ENCODE peak calls at places on chromosomes 4 and X, in seven cellular contexts. One of them, this sample, is unnamed.

GRCh38 chr4:70473691-70474090 is 1.7 kb downstream of the MUC7 start:
- DNase-seq in stomach: no peak
- DNase-seq in mesenchymal stem cell: no peak
- DNase-seq in left lung: no peak
- DNase-seq in OCI-LY7: no peak
- DNase-seq in naive thymus-derived CD4-positive, alpha-beta T cell: no peak
- DNase-seq in HepG2: no peak
- DNase-seq in this sample: no peak

GRCh38 chr4:61202100-61202637 is 2.0 kb downstream of the ADGRL3 start:
- DNase-seq in stomach: no peak
- DNase-seq in mesenchymal stem cell: no peak
- DNase-seq in left lung: peak; percentile 83
- DNase-seq in OCI-LY7: no peak
- DNase-seq in naive thymus-derived CD4-positive, alpha-beta T cell: no peak
- DNase-seq in HepG2: no peak
- DNase-seq in this sample: no peak

GRCh38 chr4:113539408-113539807 is 222.1 kb downstream of the CAMK2D start:
- DNase-seq in stomach: no peak
- DNase-seq in mesenchymal stem cell: peak; percentile 44
- DNase-seq in left lung: no peak
- DNase-seq in OCI-LY7: no peak
- DNase-seq in naive thymus-derived CD4-positive, alpha-beta T cell: no peak
- DNase-seq in HepG2: no peak
- DNase-seq in this sample: no peak

GRCh38 chr4:182716207-182716606 is 201.0 kb downstream of the DCTD start:
- DNase-seq in stomach: no peak
- DNase-seq in mesenchymal stem cell: no peak
- DNase-seq in left lung: no peak
- DNase-seq in OCI-LY7: no peak
- DNase-seq in naive thymus-derived CD4-positive, alpha-beta T cell: no peak
- DNase-seq in HepG2: no peak
- DNase-seq in this sample: no peak

GRCh38 chrX:39017716-39018115 is 216.5 kb downstream of the MID1IP1 start:
- DNase-seq in stomach: no peak
- DNase-seq in mesenchymal stem cell: no peak
- DNase-seq in left lung: no peak
- DNase-seq in OCI-LY7: no peak
- DNase-seq in naive thymus-derived CD4-positive, alpha-beta T cell: no peak
- DNase-seq in HepG2: peak; percentile 0
- DNase-seq in this sample: no peak

GRCh38 chr4:152074573-152074972 is 313.8 kb upstream of the GATB start:
- DNase-seq in stomach: no peak
- DNase-seq in mesenchymal stem cell: no peak
- DNase-seq in left lung: no peak
- DNase-seq in OCI-LY7: no peak
- DNase-seq in naive thymus-derived CD4-positive, alpha-beta T cell: no peak
- DNase-seq in HepG2: no peak
- DNase-seq in this sample: no peak

GRCh38 chrX:131792789-131793462 is 230.2 kb upstream of the STK26 start:
- DNase-seq in stomach: peak; percentile 89
- DNase-seq in mesenchymal stem cell: no peak
- DNase-seq in left lung: no peak
- DNase-seq in OCI-LY7: peak; percentile 14
- DNase-seq in naive thymus-derived CD4-positive, alpha-beta T cell: peak; percentile 91
- DNase-seq in HepG2: no peak
- DNase-seq in this sample: peak; percentile 91

GRCh38 chrX:85109235-85109634 is 105.6 kb downstream of the APOOL start:
- DNase-seq in stomach: no peak
- DNase-seq in mesenchymal stem cell: no peak
- DNase-seq in left lung: no peak
- DNase-seq in OCI-LY7: peak; percentile 33
- DNase-seq in naive thymus-derived CD4-positive, alpha-beta T cell: no peak
- DNase-seq in HepG2: peak; percentile 12
- DNase-seq in this sample: no peak

GRCh38 chrX:70281951-70282350 is at the start of gene RAB41:
- DNase-seq in stomach: no peak
- DNase-seq in mesenchymal stem cell: no peak
- DNase-seq in left lung: no peak
- DNase-seq in OCI-LY7: no peak
- DNase-seq in naive thymus-derived CD4-positive, alpha-beta T cell: no peak
- DNase-seq in HepG2: no peak
- DNase-seq in this sample: no peak

GRCh38 chr4:163489929-163490328 is 4.6 kb upstream of the TMA16 start:
- DNase-seq in stomach: no peak
- DNase-seq in mesenchymal stem cell: no peak
- DNase-seq in left lung: no peak
- DNase-seq in OCI-LY7: no peak
- DNase-seq in naive thymus-derived CD4-positive, alpha-beta T cell: no peak
- DNase-seq in HepG2: no peak
- DNase-seq in this sample: no peak

GRCh38 chr4:163495900-163496299 is 1.4 kb downstream of the TMA16 start:
- DNase-seq in stomach: no peak
- DNase-seq in mesenchymal stem cell: peak; percentile 13
- DNase-seq in left lung: no peak
- DNase-seq in OCI-LY7: peak; percentile 77
- DNase-seq in naive thymus-derived CD4-positive, alpha-beta T cell: peak; percentile 15
- DNase-seq in HepG2: no peak
- DNase-seq in this sample: no peak

GRCh38 chr4:163494360-163495241 is at the start of gene TMA16:
- DNase-seq in stomach: peak; percentile 86
- DNase-seq in mesenchymal stem cell: peak; percentile 96
- DNase-seq in left lung: peak; percentile 94
- DNase-seq in OCI-LY7: peak; percentile 96
- DNase-seq in naive thymus-derived CD4-positive, alpha-beta T cell: peak; percentile 80
- DNase-seq in HepG2: peak; percentile 92
- DNase-seq in this sample: peak; percentile 78

GRCh38 chr4:163493643-163494359 is 689 bp upstream of the TMA16 start:
- DNase-seq in stomach: peak; percentile 32
- DNase-seq in mesenchymal stem cell: no peak
- DNase-seq in left lung: peak; percentile 77
- DNase-seq in OCI-LY7: peak; percentile 78
- DNase-seq in naive thymus-derived CD4-positive, alpha-beta T cell: no peak
- DNase-seq in HepG2: no peak
- DNase-seq in this sample: no peak

DNA sequence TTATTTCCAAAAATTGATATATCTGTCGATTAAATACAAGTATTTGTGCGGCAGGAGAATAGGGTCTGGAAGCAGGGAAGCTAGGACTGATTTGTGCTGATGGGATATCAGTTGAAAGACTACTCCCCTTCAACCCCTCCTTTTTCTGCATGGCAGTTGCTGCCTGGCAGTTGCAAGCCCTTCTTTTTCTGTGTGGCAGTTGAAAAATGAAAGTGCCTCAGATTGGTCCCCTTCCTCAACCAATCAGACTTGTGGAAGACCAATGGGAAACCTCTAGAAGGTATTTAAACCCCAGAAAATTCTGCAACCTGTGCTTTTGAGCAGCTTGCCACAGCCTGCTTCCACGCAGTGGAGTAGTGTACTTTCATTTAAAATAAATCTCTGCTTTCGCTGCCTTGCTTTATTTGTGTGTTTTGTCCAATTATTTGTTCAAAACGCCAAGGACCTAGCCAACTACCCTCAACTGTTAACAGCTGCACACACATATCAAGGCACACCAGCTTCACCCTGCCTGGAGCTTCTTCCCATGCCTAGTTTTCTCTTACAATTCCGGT is 1.5 kb upstream of the TMA16 start:
- DNase-seq in stomach: no peak
- DNase-seq in mesenchymal stem cell: no peak
- DNase-seq in left lung: no peak
- DNase-seq in OCI-LY7: peak; percentile 27
- DNase-seq in naive thymus-derived CD4-positive, alpha-beta T cell: no peak
- DNase-seq in HepG2: no peak
- DNase-seq in this sample: no peak
- H3K27ac ChIP-seq in stomach: no peak overlapping the region
- H3K27ac ChIP-seq in mesenchymal stem cell: no peak overlapping the region
- H3K27ac ChIP-seq in left lung: no peak overlapping the region
- H3K27ac ChIP-seq in OCI-LY7: peak overlapping the region; percentile 87
- H3K27ac ChIP-seq in naive thymus-derived CD4-positive, alpha-beta T cell: no peak overlapping the region
- H3K27ac ChIP-seq in HepG2: no peak overlapping the region
- H3K27ac ChIP-seq in this sample: no peak overlapping the region

DNA sequence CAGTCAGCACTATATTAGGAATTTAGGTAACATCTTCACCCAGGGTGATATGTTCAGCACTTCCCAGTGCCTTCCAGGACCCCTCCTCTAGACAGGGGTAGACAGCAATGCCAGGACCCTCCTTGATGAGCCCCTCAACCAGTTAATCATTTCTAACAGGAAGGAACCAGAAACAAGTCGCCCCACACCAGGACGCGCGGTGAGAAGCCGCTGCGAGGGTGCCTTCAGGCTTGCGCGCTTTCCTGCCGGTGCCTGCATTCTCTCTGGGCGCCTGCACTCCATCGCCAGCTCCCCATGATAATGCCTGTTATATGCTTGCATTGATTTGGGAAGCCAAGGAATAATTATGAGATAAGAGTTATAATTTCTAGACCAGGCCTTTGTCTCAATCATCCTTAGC is 116.0 kb downstream of the ENPP6 start:
- DNase-seq in stomach: no peak
- DNase-seq in mesenchymal stem cell: no peak
- DNase-seq in left lung: no peak
- DNase-seq in OCI-LY7: no peak
- DNase-seq in naive thymus-derived CD4-positive, alpha-beta T cell: no peak
- DNase-seq in HepG2: no peak
- DNase-seq in this sample: no peak
- H3K27ac ChIP-seq in stomach: no peak overlapping the region
- H3K27ac ChIP-seq in mesenchymal stem cell: no peak overlapping the region
- H3K27ac ChIP-seq in left lung: no peak overlapping the region
- H3K27ac ChIP-seq in OCI-LY7: no peak overlapping the region
- H3K27ac ChIP-seq in naive thymus-derived CD4-positive, alpha-beta T cell: no peak overlapping the region
- H3K27ac ChIP-seq in HepG2: no peak overlapping the region
- H3K27ac ChIP-seq in this sample: no peak overlapping the region

DNA sequence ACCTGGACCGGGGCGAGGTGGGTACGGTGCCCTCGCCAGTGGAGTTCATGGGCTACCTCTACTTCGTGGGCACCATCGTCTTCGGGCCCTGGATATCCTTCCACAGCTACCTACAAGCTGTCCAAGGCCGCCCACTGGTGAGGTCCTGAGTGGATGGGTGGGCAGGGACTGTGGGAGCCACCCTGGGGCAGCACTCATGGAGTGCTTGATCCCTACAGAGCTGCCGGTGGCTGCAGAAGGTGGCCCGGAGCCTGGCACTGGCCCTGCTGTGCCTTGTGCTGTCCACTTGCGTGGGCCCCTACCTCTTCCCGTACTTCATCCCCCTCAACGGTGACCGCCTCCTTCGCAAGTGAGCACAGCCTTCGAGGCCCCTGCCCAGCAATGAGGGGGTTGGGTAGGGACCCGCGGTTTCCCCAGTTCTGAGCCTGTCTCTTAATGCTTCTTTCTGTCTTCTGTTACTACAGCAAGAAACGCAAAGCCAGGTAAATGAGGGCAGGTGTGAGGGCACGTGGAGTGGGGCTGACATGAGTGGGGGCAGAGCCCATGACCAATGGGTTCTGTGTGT is 3.7 kb downstream of the PORCN start:
- DNase-seq in stomach: no peak
- DNase-seq in mesenchymal stem cell: no peak
- DNase-seq in left lung: no peak
- DNase-seq in OCI-LY7: no peak
- DNase-seq in naive thymus-derived CD4-positive, alpha-beta T cell: no peak
- DNase-seq in HepG2: no peak
- DNase-seq in this sample: no peak
- H3K27ac ChIP-seq in stomach: no peak overlapping the region
- H3K27ac ChIP-seq in mesenchymal stem cell: no peak overlapping the region
- H3K27ac ChIP-seq in left lung: no peak overlapping the region
- H3K27ac ChIP-seq in OCI-LY7: no peak overlapping the region
- H3K27ac ChIP-seq in naive thymus-derived CD4-positive, alpha-beta T cell: no peak overlapping the region
- H3K27ac ChIP-seq in HepG2: no peak overlapping the region
- H3K27ac ChIP-seq in this sample: no peak overlapping the region

GRCh38 chrX:9231491-9231890 is 197.6 kb upstream of the FAM9B start:
- DNase-seq in stomach: no peak
- DNase-seq in mesenchymal stem cell: peak; percentile 65
- DNase-seq in left lung: no peak
- DNase-seq in OCI-LY7: no peak
- DNase-seq in naive thymus-derived CD4-positive, alpha-beta T cell: no peak
- DNase-seq in HepG2: no peak
- DNase-seq in this sample: no peak
- H3K27ac ChIP-seq in stomach: no peak overlapping the region
- H3K27ac ChIP-seq in mesenchymal stem cell: no peak overlapping the region
- H3K27ac ChIP-seq in left lung: no peak overlapping the region
- H3K27ac ChIP-seq in OCI-LY7: no peak overlapping the region
- H3K27ac ChIP-seq in naive thymus-derived CD4-positive, alpha-beta T cell: no peak overlapping the region
- H3K27ac ChIP-seq in HepG2: no peak overlapping the region
- H3K27ac ChIP-seq in this sample: no peak overlapping the region

DNA sequence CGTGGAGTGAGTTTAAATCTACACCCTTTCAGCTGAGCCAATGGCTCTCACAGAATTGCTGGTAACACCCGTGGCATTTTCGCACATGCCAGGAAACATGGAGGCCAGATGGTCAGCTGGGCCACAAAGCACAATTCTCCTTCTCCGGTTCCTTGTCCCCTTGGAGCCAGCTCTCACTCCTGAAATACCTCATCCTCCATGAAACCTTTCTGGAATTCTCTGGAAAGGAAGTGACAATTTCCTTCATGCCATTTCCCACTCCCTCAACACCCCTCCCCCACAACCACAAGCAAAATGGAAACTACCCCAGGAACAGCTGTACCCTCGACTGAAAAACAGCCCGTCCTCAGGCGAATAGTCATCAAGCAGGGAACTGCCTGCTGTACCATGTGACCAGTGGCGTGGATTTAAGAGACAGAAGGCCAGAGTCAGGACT is 24.7 kb downstream of the ELF4 start:
- DNase-seq in stomach: no peak
- DNase-seq in mesenchymal stem cell: peak; percentile 52
- DNase-seq in left lung: no peak
- DNase-seq in OCI-LY7: peak; percentile 19
- DNase-seq in naive thymus-derived CD4-positive, alpha-beta T cell: no peak
- DNase-seq in HepG2: no peak
- DNase-seq in this sample: no peak
- H3K27ac ChIP-seq in stomach: peak overlapping the region; percentile 37
- H3K27ac ChIP-seq in mesenchymal stem cell: no peak overlapping the region
- H3K27ac ChIP-seq in left lung: peak overlapping the region; percentile 39
- H3K27ac ChIP-seq in OCI-LY7: peak overlapping the region; percentile 93
- H3K27ac ChIP-seq in naive thymus-derived CD4-positive, alpha-beta T cell: peak overlapping the region; percentile 66
- H3K27ac ChIP-seq in HepG2: no peak overlapping the region
- H3K27ac ChIP-seq in this sample: peak overlapping the region; percentile 72

GRCh38 chr4:10495651-10496050 is 38.4 kb upstream of the ZNF518B start:
- DNase-seq in stomach: no peak
- DNase-seq in mesenchymal stem cell: no peak
- DNase-seq in left lung: no peak
- DNase-seq in OCI-LY7: no peak
- DNase-seq in naive thymus-derived CD4-positive, alpha-beta T cell: no peak
- DNase-seq in HepG2: no peak
- DNase-seq in this sample: no peak
- H3K27ac ChIP-seq in stomach: no peak overlapping the region
- H3K27ac ChIP-seq in mesenchymal stem cell: no peak overlapping the region
- H3K27ac ChIP-seq in left lung: no peak overlapping the region
- H3K27ac ChIP-seq in OCI-LY7: no peak overlapping the region
- H3K27ac ChIP-seq in naive thymus-derived CD4-positive, alpha-beta T cell: no peak overlapping the region
- H3K27ac ChIP-seq in HepG2: no peak overlapping the region
- H3K27ac ChIP-seq in this sample: no peak overlapping the region